ENCODE peak calls at places on chromosomes 3 and 15, in five cellular contexts. One of them, this sample, is unnamed.

GRCh38 chr3:14602006-14602803 is 49.4 kb upstream of the CCDC174 start:
- DNase-seq in vagina: no peak
- DNase-seq in spleen: no peak
- DNase-seq in suprapubic skin: no peak
- DNase-seq in HCT116: no peak
- DNase-seq in this sample: no peak

GRCh38 chr3:28576590-28577220 is 228.1 kb upstream of the AZI2 start:
- DNase-seq in vagina: no peak
- DNase-seq in HCT116: no peak
- DNase-seq in spleen: no peak
- DNase-seq in suprapubic skin: no peak
- DNase-seq in this sample: no peak

GRCh38 chr3:153165211-153165815 is 3.3 kb downstream of the RAP2B start:
- DNase-seq in suprapubic skin: no peak
- DNase-seq in HCT116: no peak
- DNase-seq in vagina: no peak
- DNase-seq in spleen: no peak
- DNase-seq in this sample: no peak

GRCh38 chr3:177351195-177351594 is 153.9 kb upstream of the TBL1XR1 start:
- DNase-seq in spleen: no peak
- DNase-seq in suprapubic skin: no peak
- DNase-seq in HCT116: no peak
- DNase-seq in vagina: no peak
- DNase-seq in this sample: no peak

GRCh38 chr3:144272715-144273114 is 301.1 kb downstream of the DIPK2A start:
- DNase-seq in vagina: no peak
- DNase-seq in HCT116: no peak
- DNase-seq in suprapubic skin: no peak
- DNase-seq in spleen: no peak
- DNase-seq in this sample: no peak

GRCh38 chr3:23764407-23764806 is 41.3 kb upstream of the UBE2E1 start:
- DNase-seq in suprapubic skin: no peak
- DNase-seq in HCT116: no peak
- DNase-seq in spleen: no peak
- DNase-seq in vagina: no peak
- DNase-seq in this sample: no peak

GRCh38 chr3:136659253-136659652 is 92.9 kb downstream of the STAG1 start:
- DNase-seq in HCT116: no peak
- DNase-seq in vagina: no peak
- DNase-seq in suprapubic skin: no peak
- DNase-seq in spleen: no peak
- DNase-seq in this sample: no peak

GRCh38 chr3:149590691-149591441 is 67.0 kb downstream of the WWTR1 start:
- DNase-seq in suprapubic skin: no peak
- DNase-seq in HCT116: no peak
- DNase-seq in spleen: no peak
- DNase-seq in vagina: no peak
- DNase-seq in this sample: no peak

GRCh38 chr3:45509038-45509767 is 85.3 kb upstream of the LIMD1 start:
- DNase-seq in spleen: no peak
- DNase-seq in HCT116: peak; percentile 48
- DNase-seq in suprapubic skin: no peak
- DNase-seq in vagina: no peak
- DNase-seq in this sample: no peak

GRCh38 chr3:129718201-129718600 is 111.7 kb upstream of the PLXND1 start:
- DNase-seq in HCT116: no peak
- DNase-seq in spleen: no peak
- DNase-seq in vagina: no peak
- DNase-seq in suprapubic skin: no peak
- DNase-seq in this sample: no peak

GRCh38 chr15:64865998-64866520 is 24.3 kb downstream of the PLEKHO2 start:
- DNase-seq in spleen: no peak
- DNase-seq in suprapubic skin: no peak
- DNase-seq in vagina: no peak
- DNase-seq in HCT116: no peak
- DNase-seq in this sample: peak; percentile 29
- TF ChIP-seq POLR2AphosphoS5 in spleen: peak; percentile 57
- TF ChIP-seq POLR2AphosphoS5 in suprapubic skin: no peak
- TF ChIP-seq POLR2AphosphoS5 in vagina: peak; percentile 56
- TF ChIP-seq POLR2AphosphoS5 in HCT116: no peak
- TF ChIP-seq POLR2AphosphoS5 in this sample: no peak

DNA sequence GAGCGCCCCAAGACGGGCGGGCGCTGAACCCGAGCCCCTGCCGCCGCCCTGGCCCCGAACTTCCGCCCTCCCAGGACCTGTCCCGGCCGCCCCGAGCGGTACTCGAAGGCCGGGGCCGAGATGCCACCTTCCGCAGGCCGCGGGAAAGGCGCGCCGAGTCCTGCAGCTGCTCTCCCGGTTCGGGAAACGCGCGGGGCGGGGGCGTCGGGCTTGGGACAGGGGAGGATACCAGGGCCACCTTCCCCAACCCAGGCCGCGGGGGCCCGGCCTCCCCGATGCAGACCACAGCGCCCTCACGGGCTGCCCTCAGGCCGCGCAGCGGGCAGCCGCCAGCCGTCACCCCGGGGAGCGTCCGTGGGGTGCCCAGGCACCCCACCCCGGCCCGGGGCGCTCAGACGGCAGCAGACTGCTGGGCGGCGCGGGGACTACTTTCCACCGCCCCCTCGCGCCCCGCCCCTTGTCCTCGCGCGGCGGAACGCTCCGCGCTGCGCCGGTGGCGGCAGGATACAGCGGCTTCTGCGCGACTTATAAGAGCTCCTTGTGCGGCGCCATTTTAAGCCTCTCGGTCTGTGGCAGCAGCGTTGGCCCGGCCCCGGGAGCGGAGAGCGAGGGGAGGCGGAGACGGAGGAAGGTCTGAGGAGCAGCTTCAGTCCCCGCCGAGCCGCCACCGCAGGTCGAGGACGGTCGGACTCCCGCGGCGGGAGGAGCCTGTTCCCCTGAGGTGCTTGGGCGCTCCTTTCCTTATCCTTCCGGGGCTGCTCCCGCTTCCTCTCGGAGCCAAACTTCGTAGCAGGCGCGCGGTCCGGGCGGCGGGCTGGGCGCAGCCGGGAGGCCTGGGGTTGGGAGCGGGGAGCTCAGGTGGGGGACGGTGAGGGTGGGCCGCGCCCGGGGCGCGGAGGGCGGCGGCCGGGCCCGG is at the start of gene CTNNB1:
- DNase-seq in spleen: peak; percentile 98
- DNase-seq in suprapubic skin: peak; percentile 95
- DNase-seq in HCT116: peak; percentile 83
- DNase-seq in vagina: no peak
- DNase-seq in this sample: peak; percentile 95
- TF ChIP-seq POLR2A in spleen: peak; percentile 93
- TF ChIP-seq POLR2A in suprapubic skin: peak; percentile 99
- TF ChIP-seq POLR2A in HCT116: peak; percentile 91
- TF ChIP-seq POLR2A in vagina: no peak
- TF ChIP-seq POLR2A in this sample: peak; percentile 100

GRCh38 chr15:89150762-89151305 is 62.6 kb downstream of the ABHD2 start:
- DNase-seq in HCT116: no peak
- DNase-seq in vagina: no peak
- DNase-seq in suprapubic skin: no peak
- DNase-seq in spleen: no peak
- DNase-seq in this sample: no peak
- H3K27ac ChIP-seq in HCT116: no peak overlapping the region
- H3K27ac ChIP-seq in vagina: no peak overlapping the region
- H3K27ac ChIP-seq in suprapubic skin: no peak overlapping the region
- H3K27ac ChIP-seq in spleen: no peak overlapping the region
- H3K27ac ChIP-seq in this sample: peak overlapping the region; percentile 66

GRCh38 chr3:41638381-41638780 is 323.5 kb downstream of the ULK4 start:
- DNase-seq in HCT116: no peak
- DNase-seq in suprapubic skin: no peak
- DNase-seq in vagina: no peak
- DNase-seq in spleen: no peak
- DNase-seq in this sample: no peak
- TF ChIP-seq POLR2AphosphoS5 in HCT116: no peak
- TF ChIP-seq POLR2AphosphoS5 in suprapubic skin: no peak
- TF ChIP-seq POLR2AphosphoS5 in vagina: no peak
- TF ChIP-seq POLR2AphosphoS5 in spleen: no peak
- TF ChIP-seq POLR2AphosphoS5 in this sample: no peak

GRCh38 chr3:151259664-151260063 is 18.7 kb downstream of the P2RY14 start:
- DNase-seq in vagina: no peak
- DNase-seq in HCT116: no peak
- DNase-seq in spleen: no peak
- DNase-seq in suprapubic skin: no peak
- DNase-seq in this sample: no peak

GRCh38 chr3:151265866-151266265 is 12.5 kb downstream of the P2RY14 start:
- DNase-seq in HCT116: no peak
- DNase-seq in vagina: no peak
- DNase-seq in suprapubic skin: no peak
- DNase-seq in spleen: peak; percentile 78
- DNase-seq in this sample: peak; percentile 53

GRCh38 chr3:151265166-151265565 is 13.2 kb downstream of the P2RY14 start:
- DNase-seq in vagina: no peak
- DNase-seq in suprapubic skin: no peak
- DNase-seq in HCT116: no peak
- DNase-seq in spleen: no peak
- DNase-seq in this sample: no peak

GRCh38 chr3:151264611-151265010 is 13.7 kb downstream of the P2RY14 start:
- DNase-seq in spleen: no peak
- DNase-seq in vagina: no peak
- DNase-seq in HCT116: no peak
- DNase-seq in suprapubic skin: no peak
- DNase-seq in this sample: no peak

DNA sequence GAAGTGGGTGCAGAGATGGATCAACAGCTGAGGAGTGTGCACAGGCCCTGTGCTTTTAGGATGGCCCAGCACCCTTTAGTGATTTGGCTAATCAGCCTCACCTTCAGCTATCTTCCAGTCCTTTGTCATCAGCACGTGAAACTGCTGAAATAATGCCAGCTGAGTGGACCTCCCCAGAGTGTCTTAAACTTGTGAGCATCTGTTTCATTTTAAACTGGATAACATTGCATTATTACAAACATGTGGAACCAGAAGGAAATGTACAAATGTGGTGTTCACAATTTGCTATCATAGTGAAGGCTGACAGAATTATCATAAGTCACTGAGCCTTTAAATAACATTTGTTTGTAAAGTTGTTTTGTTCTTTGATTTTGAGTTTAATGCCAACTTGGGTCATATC is 15.2 kb downstream of the P2RY14 start:
- DNase-seq in spleen: no peak
- DNase-seq in vagina: no peak
- DNase-seq in HCT116: no peak
- DNase-seq in suprapubic skin: no peak
- DNase-seq in this sample: no peak
- TF ChIP-seq POLR2A in spleen: no peak
- TF ChIP-seq POLR2A in vagina: no peak
- TF ChIP-seq POLR2A in HCT116: no peak
- TF ChIP-seq POLR2A in suprapubic skin: no peak
- TF ChIP-seq POLR2A in this sample: no peak

GRCh38 chr15:31216210-31216911 is 110.3 kb upstream of the KLF13 start:
- DNase-seq in vagina: peak; percentile 93
- DNase-seq in suprapubic skin: peak; percentile 97
- DNase-seq in spleen: peak; percentile 97
- DNase-seq in HCT116: no peak
- DNase-seq in this sample: peak; percentile 96

GRCh38 chr15:31214158-31214863 is 112.3 kb upstream of the KLF13 start:
- DNase-seq in spleen: no peak
- DNase-seq in HCT116: no peak
- DNase-seq in vagina: no peak
- DNase-seq in suprapubic skin: no peak
- DNase-seq in this sample: no peak

GRCh38 chr15:31215490-31216209 is 111.0 kb upstream of the KLF13 start:
- DNase-seq in suprapubic skin: peak; percentile 90
- DNase-seq in spleen: peak; percentile 99
- DNase-seq in vagina: no peak
- DNase-seq in HCT116: no peak
- DNase-seq in this sample: peak; percentile 92

GRCh38 chr15:31212956-31213694 is 111.6 kb upstream of the TRPM1 start:
- DNase-seq in HCT116: no peak
- DNase-seq in spleen: no peak
- DNase-seq in suprapubic skin: no peak
- DNase-seq in vagina: no peak
- DNase-seq in this sample: no peak

GRCh38 chr15:31214864-31215489 is 111.7 kb upstream of the KLF13 start:
- DNase-seq in HCT116: no peak
- DNase-seq in spleen: peak; percentile 84
- DNase-seq in suprapubic skin: no peak
- DNase-seq in vagina: peak; percentile 94
- DNase-seq in this sample: peak; percentile 49
- H3K27ac ChIP-seq in HCT116: no peak overlapping the region
- H3K27ac ChIP-seq in spleen: peak overlapping the region; percentile 85
- H3K27ac ChIP-seq in suprapubic skin: peak overlapping the region; percentile 97
- H3K27ac ChIP-seq in vagina: peak overlapping the region; percentile 96
- H3K27ac ChIP-seq in this sample: peak overlapping the region; percentile 98

GRCh38 chr15:85730001-85730820 is 64.5 kb downstream of the KLHL25 start:
- DNase-seq in suprapubic skin: no peak
- DNase-seq in HCT116: peak; percentile 47
- DNase-seq in vagina: no peak
- DNase-seq in spleen: no peak
- DNase-seq in this sample: no peak
- TF ChIP-seq POLR2AphosphoS5 in suprapubic skin: no peak
- TF ChIP-seq POLR2AphosphoS5 in HCT116: no peak
- TF ChIP-seq POLR2AphosphoS5 in vagina: no peak
- TF ChIP-seq POLR2AphosphoS5 in spleen: peak; percentile 47
- TF ChIP-seq POLR2AphosphoS5 in this sample: no peak

This sample was measured in transverse colon.